ENCODE peak calls at places on chromosomes 2 and 18, in four cellular contexts. E is brain microvascular endothelial cell, P is AG04450, X is mammary epithelial cell. Z is an unnamed sample.

GRCh38 chr2:145724499-145724898 is 1204.6 kb upstream of the ZEB2 start:
- DNase-seq in E (peak; percentile 40), X (peak; percentile 30), P (no peak), Z (no peak)

GRCh38 chr2:36710858-36711520 is 14.5 kb downstream of the VIT start:
- DNase-seq in E (no peak), P (no peak), X (no peak), Z (no peak)

GRCh38 chr18:11591957-11592356 is 17.4 kb upstream of the SLC35G4 start:
- DNase-seq in P (no peak), E (no peak), X (no peak), Z (no peak)

GRCh38 chr2:15269043-15269442 is 292.1 kb downstream of the NBAS start:
- DNase-seq in P (no peak), E (no peak), X (no peak), Z (no peak)

GRCh38 chr2:46854260-46854659 is 61.3 kb downstream of the MCFD2 start:
- DNase-seq in P (no peak), X (no peak), E (no peak), Z (no peak)

GRCh38 chr2:64404002-64404731 is 49.8 kb upstream of the LGALSL start:
- DNase-seq in E (peak; percentile 22), X (no peak), P (no peak), Z (peak; percentile 96)

GRCh38 chr2:223043164-223043941 is 8.6 kb upstream of the KCNE4 start:
- DNase-seq in E (no peak), P (no peak), X (no peak), Z (no peak)

GRCh38 chr2:118475622-118476021 is 371.8 kb downstream of the EN1 start:
- DNase-seq in P (no peak), X (no peak), E (no peak), Z (no peak)

GRCh38 chr18:9454061-9454703 is 21.1 kb upstream of the RALBP1 start:
- DNase-seq in E (no peak), P (no peak), X (peak; percentile 59), Z (no peak)

GRCh38 chr2:31136732-31137131 is 1.5 kb downstream of the GALNT14 start:
- DNase-seq in E (no peak), P (no peak), X (no peak), Z (no peak)

GRCh38 chr2:238685713-238686112 is 162.2 kb upstream of the TWIST2 start:
- DNase-seq in P (no peak), E (no peak), X (no peak), Z (no peak)

GRCh38 chr2:210474776-210475175 is 1.8 kb downstream of the LANCL1 start:
- DNase-seq in P (no peak), E (no peak), X (no peak), Z (no peak)

GRCh38 chr2:45816273-45816672 is 164.8 kb downstream of the PRKCE start:
- DNase-seq in X (no peak), P (no peak), E (no peak), Z (peak; percentile 97)

GRCh38 chr2:119723121-119723635 is 36.5 kb upstream of the PTPN4 start:
- DNase-seq in X (no peak), E (no peak), P (no peak), Z (no peak)

GRCh38 chr2:76998713-76999112 is 523.5 kb downstream of the LRRTM4 start:
- DNase-seq in P (no peak), E (no peak), X (no peak), Z (no peak)

GRCh38 chr2:73985318-73986084 is 791 bp downstream of the TET3 start:
- DNase-seq in P (no peak), X (no peak), E (no peak), Z (peak; percentile 42)

GRCh38 chr2:38026846-38027245 is 49.1 kb downstream of the CYP1B1 start:
- DNase-seq in P (no peak), X (peak; percentile 53), E (no peak), Z (peak; percentile 25)

GRCh38 chr2:135903650-135904049 is 27.4 kb upstream of the MCM6 start:
- DNase-seq in X (no peak), P (no peak), E (no peak), Z (no peak)

GRCh38 chr18:34600874-34601273 is 109.2 kb upstream of the DTNA start:
- DNase-seq in P (no peak), E (no peak), X (no peak), Z (no peak)

DNA sequence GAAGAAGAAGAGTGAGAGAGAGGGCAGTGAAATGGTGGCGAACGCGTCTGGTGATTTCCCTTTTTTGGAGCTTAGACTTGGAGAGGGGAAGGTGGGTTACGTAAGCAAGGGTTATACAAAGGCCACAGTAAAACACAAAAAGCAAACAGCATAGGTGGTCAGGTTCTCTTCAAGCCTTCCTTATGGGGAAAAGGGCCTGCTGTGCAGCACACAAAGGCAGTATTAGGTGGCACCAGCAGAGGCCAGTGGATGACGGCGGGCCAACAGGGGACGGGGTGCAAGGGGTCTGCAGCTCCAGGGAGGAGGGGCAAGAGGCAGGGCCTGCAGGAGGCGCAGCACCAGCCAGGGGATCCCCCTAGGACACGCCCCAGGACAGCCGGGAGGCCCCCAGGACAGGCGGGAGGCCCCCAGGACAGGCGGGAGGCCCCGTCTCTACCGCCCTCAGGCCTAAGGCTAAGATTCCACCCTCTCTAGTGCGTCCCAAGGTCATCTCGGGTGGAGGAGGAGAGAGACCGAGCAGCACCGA is 32.6 kb upstream of the NPC1 start:
- DNase-seq in P (no peak), E (no peak), X (no peak), Z (no peak)
- TF ChIP-seq CTCF in P (peak; percentile 2), E (peak; percentile 36), X (no peak), Z (no peak)

GRCh38 chr2:63053889-63054725 is 3.5 kb downstream of the OTX1 start:
- DNase-seq in X (no peak), P (no peak), E (no peak), Z (no peak)
- TF ChIP-seq CTCF in X (no peak), P (peak; percentile 44), E (peak; percentile 68), Z (no peak)

GRCh38 chr18:37286801-37287200 is 278.8 kb downstream of the CELF4 start:
- DNase-seq in P (no peak), E (no peak), X (no peak), Z (no peak)

GRCh38 chr18:37284260-37284659 is 281.3 kb downstream of the CELF4 start:
- DNase-seq in X (no peak), P (no peak), E (no peak), Z (no peak)

GRCh38 chr18:37277753-37278152 is 287.8 kb downstream of the CELF4 start:
- DNase-seq in X (no peak), P (no peak), E (no peak), Z (no peak)

GRCh38 chr18:37280701-37281100 is 284.9 kb downstream of the CELF4 start:
- DNase-seq in X (no peak), P (no peak), E (no peak), Z (no peak)

DNA sequence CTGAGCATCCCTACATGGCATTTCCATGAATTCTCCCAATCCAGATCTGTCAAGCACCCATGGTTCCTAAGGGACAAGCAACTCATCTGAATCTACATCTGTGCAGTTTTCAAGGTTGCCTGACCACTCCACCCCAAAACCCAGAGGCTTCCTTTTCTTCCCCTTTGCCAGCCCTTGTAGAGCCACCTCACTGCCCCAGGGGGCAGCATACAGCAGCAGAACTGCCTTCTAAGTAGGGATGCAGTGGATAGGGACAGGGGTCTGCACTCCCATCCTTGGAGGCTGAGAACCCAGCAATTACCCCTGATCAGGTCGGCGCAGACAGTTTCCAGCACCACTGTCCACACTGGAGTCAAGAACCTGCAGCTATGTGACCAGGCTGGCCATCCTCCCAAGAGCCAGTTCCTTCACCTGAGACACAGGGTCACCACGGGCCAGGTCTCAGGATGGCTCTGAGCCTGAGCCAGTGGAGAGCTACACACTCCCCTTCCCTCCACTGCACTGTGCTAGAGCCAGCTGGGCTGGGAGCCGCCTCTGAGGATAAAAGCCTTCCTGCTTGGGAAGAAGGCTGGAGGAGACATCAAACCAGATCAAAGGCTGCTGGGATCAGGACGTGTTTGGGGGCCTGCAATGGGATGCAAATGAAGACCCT is 283.1 kb downstream of the CELF4 start:
- DNase-seq in X (no peak), P (no peak), E (no peak), Z (no peak)
- TF ChIP-seq CTCF in X (peak; percentile 32), P (peak; percentile 27), E (peak; percentile 60), Z (peak; percentile 14)

DNA sequence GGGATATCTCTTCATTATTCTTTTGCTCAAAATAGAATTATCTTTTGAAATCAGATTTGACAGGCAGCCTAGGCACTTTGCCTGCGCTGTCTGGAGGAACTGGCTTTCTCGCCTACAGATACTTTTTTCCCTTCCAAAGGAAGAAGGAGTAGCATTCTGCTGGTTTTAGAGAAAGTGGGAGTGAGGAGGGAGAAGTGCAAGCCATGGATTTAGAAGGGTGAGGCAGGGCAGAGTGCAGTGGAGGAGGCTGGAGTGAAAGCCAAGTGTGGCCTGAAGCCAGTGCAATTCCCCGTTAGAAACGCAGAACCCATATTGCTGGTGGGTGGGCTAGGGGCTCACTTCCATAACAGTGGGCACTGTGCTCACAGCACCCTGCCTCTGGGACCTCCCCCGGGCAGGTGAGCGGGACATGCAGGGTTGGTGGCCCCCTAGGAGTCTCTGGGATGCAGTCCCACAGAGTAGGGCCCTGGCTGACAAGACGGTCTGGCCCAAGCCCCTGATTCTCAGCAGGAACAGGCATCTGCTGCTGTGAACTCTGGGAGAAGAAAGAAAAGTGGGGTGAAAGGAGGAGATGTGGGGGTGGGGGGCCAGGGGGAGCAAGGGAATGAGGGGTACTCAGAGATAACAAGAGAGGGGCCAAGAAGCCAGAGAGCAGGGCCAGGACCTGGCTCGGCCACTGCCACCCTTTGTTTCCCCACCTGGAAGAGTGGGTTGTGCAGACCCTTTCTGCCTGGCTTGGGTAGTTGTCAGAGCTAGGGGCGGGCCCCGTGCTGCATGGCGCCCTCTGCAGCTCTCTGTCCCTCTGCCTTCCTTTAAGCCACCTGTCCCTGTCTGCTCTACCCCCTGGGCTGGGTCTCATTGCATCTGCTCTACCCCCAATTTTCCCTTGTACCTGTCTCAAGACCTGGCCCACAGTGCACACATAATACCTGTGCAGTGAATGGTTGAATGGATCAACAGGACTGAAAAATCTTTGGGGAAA is 273.5 kb upstream of the HS6ST1 start:
- DNase-seq in X (no peak), E (no peak), P (no peak), Z (no peak)
- TF ChIP-seq CTCF in X (no peak), E (no peak), P (no peak), Z (no peak)

GRCh38 chr18:39795350-39795749 is 2159.7 kb upstream of the PIK3C3 start:
- DNase-seq in E (no peak), P (no peak), X (no peak), Z (no peak)
- TF ChIP-seq CTCF in E (peak; percentile 6), P (no peak), X (no peak), Z (no peak)

Z was measured in MCF 10A.